ENCODE peak calls at places on chromosomes 7 and 10, in four cellular contexts. O, F, B and C are unnamed samples. For H3K9me3, the result is how much of the 10 kb centered on the place peaks cover.

GRCh38 chr10:132960651-132961419 is 18.5 kb upstream of the CFAP46 start:
- DNase-seq in O (no peak), B (no peak), F (peak), C (no peak)

GRCh38 chr10:71974489-71975011 is 10.4 kb downstream of the CHST3 start:
- DNase-seq in B (no peak), O (peak), F (peak), C (no peak)

GRCh38 chr10:88228130-88228529 is 355.0 kb downstream of the RNLS start:
- DNase-seq in O (no peak), B (no peak), F (no peak), C (no peak)

GRCh38 chr10:17113346-17113745 is 16.3 kb downstream of the CUBN start:
- DNase-seq in O (peak), F (no peak), B (no peak), C (no peak)

GRCh38 chr7:95373323-95373722 is 22.9 kb downstream of the PON3 start:
- DNase-seq in O (no peak), B (no peak), F (no peak), C (no peak)

GRCh38 chr7:3412871-3413270 is 111.8 kb downstream of the SDK1 start:
- DNase-seq in B (no peak), O (no peak), F (no peak), C (no peak)

GRCh38 chr10:110048781-110049180 is 41.0 kb downstream of the ADD3 start:
- DNase-seq in F (no peak), B (no peak), O (no peak), C (no peak)

GRCh38 chr7:41256186-41256945 is 446.5 kb downstream of the INHBA start:
- DNase-seq in F (no peak), B (no peak), O (no peak), C (no peak)

GRCh38 chr7:1972734-1973133 is 260.0 kb downstream of the MAD1L1 start:
- DNase-seq in F (no peak), O (no peak), B (no peak), C (no peak)

GRCh38 chr7:32103361-32103760 is 33.2 kb upstream of the PDE1C start:
- DNase-seq in B (no peak), F (no peak), O (no peak), C (no peak)

GRCh38 chr10:128373831-128374230 is 247.6 kb upstream of the MKI67 start:
- DNase-seq in B (no peak), O (no peak), F (no peak), C (no peak)

GRCh38 chr10:63409465-63410027 is 56.2 kb downstream of the JMJD1C start:
- DNase-seq in B (peak), O (peak), F (no peak), C (no peak)

GRCh38 chr10:108521827-108522503 is 1357.5 kb upstream of the SORCS1 start:
- DNase-seq in B (no peak), F (no peak), O (peak), C (peak)

GRCh38 chr10:101062231-101063161 is 707 bp downstream of the KAZALD1 start:
- DNase-seq in B (peak), F (no peak), O (peak), C (peak)

GRCh38 chr7:81339946-81340345 is 421.1 kb upstream of the SEMA3C start:
- DNase-seq in F (no peak), O (no peak), B (no peak), C (no peak)

GRCh38 chr7:18566829-18567228 is 71.3 kb downstream of the HDAC9 start:
- DNase-seq in O (no peak), F (no peak), B (no peak), C (no peak)

DNA sequence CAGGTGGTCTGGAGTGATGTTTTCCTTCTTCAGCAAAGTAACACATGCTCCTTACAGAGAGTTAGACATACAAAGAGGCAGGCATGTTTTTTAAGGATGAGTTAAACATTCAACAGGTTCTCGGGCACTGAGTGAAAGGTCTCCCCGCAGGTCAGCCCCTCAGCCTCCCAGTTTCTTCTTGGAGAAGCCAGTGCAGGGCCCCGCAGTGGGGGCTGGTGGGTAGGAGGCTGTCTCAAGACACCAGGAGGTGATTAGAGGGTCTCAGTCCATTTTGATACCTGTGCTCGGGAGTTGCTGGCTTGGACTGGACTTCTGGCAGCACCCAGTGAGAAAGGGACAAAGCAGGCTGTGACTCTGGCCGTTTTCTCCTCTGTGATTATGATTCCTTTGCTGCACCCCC is 78.6 kb upstream of the ZNF479 start:
- DNase-seq in O (no peak), F (no peak), B (no peak), C (no peak)
- H3K9me3 ChIP-seq in O (under half), F (under half), B (under half), C (under half)

GRCh38 chr7:142439739-142440138 is 181.9 kb upstream of the PRSS58 start:
- DNase-seq in F (no peak), O (peak), B (no peak), C (no peak)
- H3K4me3 ChIP-seq in F (no peak), O (peak), B (no peak), C (no peak)

DNA sequence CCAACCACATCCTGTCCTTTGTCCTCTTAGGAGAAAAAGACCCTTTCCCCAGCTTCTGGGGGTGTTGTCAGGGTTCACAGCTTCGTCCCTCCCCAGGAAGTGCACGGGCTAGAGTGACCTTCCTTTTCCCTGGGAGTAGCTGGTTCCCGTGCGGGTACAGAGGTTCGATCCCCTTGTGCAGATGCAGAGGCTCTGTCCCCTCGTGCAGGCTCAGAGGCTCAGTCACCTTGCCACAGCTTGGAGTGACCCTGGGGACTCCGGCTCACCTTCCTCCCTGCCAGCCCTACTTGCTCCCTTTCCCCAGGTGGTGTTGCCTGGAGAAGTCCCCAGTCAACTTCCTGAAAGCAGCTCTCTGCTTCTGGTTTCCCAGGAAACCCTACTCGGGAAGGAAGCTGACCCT is 60.0 kb upstream of the TCERG1L start:
- DNase-seq in O (no peak), F (no peak), B (no peak), C (no peak)
- H3K9me3 ChIP-seq in O (under half), F (under half), B (under half), C (under half)

GRCh38 chr10:122494833-122495232 is 33.5 kb downstream of the HTRA1 start:
- DNase-seq in O (peak), B (no peak), F (peak), C (no peak)
- H3K4me3 ChIP-seq in O (peak), B (no peak), F (no peak), C (no peak)